ENCODE peak calls at places on chromosomes 5 and 9, in ten cellular contexts. J, Z, M, F, B, I, C, X, L and H are unnamed samples.

GRCh38 chr5:89338935-89339334 is 456.0 kb upstream of the MEF2C start:
- DNase-seq in F (no peak), I (no peak), M (peak), L (peak), B (no peak), Z (peak), X (no peak), J (no peak), C (no peak), H (no peak)

GRCh38 chr9:92147030-92147853 is 32.0 kb upstream of the SPTLC1 start:
- DNase-seq in J (no peak), F (no peak), L (peak), M (peak), Z (peak), X (no peak), I (no peak), C (peak), B (no peak), H (peak)

GRCh38 chr5:102581011-102581410 is 82.2 kb upstream of the SLCO6A1 start:
- DNase-seq in J (no peak), Z (no peak), C (no peak), L (no peak), B (no peak), X (no peak), M (no peak), F (no peak), I (no peak), H (no peak)

GRCh38 chr9:13967011-13967410 is 346.9 kb downstream of the NFIB start:
- DNase-seq in J (no peak), Z (no peak), F (no peak), L (peak), C (no peak), X (no peak), B (no peak), I (no peak), M (peak), H (no peak)

GRCh38 chr9:127970401-127971313 is 10.1 kb downstream of the EEIG1 start:
- DNase-seq in F (no peak), I (no peak), L (no peak), B (no peak), C (no peak), Z (peak), M (no peak), J (no peak), X (no peak), H (no peak)

GRCh38 chr5:35183243-35183955 is 46.9 kb downstream of the PRLR start:
- DNase-seq in I (peak), C (peak), F (no peak), J (peak), M (peak), B (no peak), X (no peak), L (peak), Z (peak), H (no peak)

GRCh38 chr5:74294231-74294705 is 346.3 kb downstream of the ENC1 start:
- DNase-seq in J (no peak), B (peak), X (no peak), M (peak), I (no peak), L (no peak), F (no peak), Z (no peak), C (no peak), H (no peak)

GRCh38 chr9:133714606-133715294 is 23.4 kb downstream of the SARDH start:
- DNase-seq in M (peak), I (no peak), C (no peak), L (no peak), F (peak), Z (peak), B (peak), J (peak), X (no peak), H (no peak)

GRCh38 chr5:56669534-56670483 is 145.5 kb upstream of the MAP3K1 start:
- DNase-seq in X (peak), J (peak), I (peak), B (no peak), M (peak), F (peak), Z (peak), L (no peak), C (peak), H (peak)

GRCh38 chr5:89253931-89254330 is 370.9 kb upstream of the MEF2C start:
- DNase-seq in L (peak), J (no peak), Z (no peak), F (no peak), B (no peak), M (no peak), I (no peak), C (no peak), X (no peak), H (no peak)

GRCh38 chr5:14440598-14441401 is 140.8 kb upstream of the OTULINL start:
- DNase-seq in B (no peak), X (peak), M (peak), F (no peak), J (peak), I (no peak), Z (no peak), C (no peak), L (peak), H (no peak)

GRCh38 chr5:45507174-45507573 is 189.0 kb downstream of the HCN1 start:
- DNase-seq in M (peak), F (no peak), L (no peak), X (peak), B (no peak), I (no peak), J (no peak), C (no peak), Z (no peak), H (no peak)

GRCh38 chr5:166073921-166074838 is 2217.3 kb upstream of the WWC1 start:
- DNase-seq in B (no peak), F (no peak), C (no peak), Z (no peak), J (no peak), L (no peak), X (no peak), M (no peak), I (no peak), H (no peak)

DNA sequence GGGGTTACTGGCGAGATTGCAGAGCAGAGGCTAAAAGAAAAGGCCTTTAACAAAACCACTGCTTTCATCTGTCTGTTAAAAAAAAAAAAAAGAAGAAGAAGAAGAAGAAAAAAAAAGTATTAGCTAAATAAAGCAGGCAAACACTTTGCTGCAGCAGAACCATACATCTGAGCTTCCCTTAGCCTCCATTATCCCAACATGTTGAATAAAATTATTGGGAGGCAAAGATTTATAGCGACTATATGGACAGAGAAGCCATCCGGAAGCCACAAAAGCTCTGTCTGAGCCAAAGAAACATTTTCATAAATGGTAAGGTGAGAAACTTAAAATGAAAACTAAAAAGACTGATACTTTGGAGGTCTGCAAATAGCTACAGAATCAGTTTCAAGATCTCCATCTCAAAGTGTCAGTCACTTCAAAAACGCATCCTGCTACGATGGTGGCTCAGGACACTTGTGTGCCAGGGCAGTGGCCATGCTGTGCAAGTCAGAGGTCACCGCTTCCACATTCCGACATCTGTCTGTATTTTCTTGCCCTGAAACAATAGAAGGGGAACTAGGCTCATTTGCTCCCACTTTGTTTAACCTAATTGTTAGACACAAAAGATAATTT is 9.6 kb downstream of the EFNA5 start:
- DNase-seq in X (no peak), L (no peak), B (no peak), M (no peak), I (no peak), Z (no peak), J (no peak), F (no peak), C (no peak), H (no peak)
- H3K4me3 ChIP-seq in X (no peak), L (no peak), B (no peak), M (no peak), I (no peak), Z (no peak), J (no peak), F (no peak), C (no peak), H (no peak)

GRCh38 chr5:167665841-167666375 is 625.5 kb upstream of the WWC1 start:
- DNase-seq in C (no peak), J (no peak), X (no peak), L (no peak), F (no peak), M (no peak), Z (no peak), B (no peak), I (no peak), H (no peak)

GRCh38 chr5:167658890-167659289 is 632.6 kb upstream of the WWC1 start:
- DNase-seq in M (no peak), B (no peak), Z (no peak), F (no peak), L (no peak), X (no peak), J (no peak), C (no peak), I (no peak), H (no peak)

GRCh38 chr5:167661605-167662004 is 629.8 kb upstream of the WWC1 start:
- DNase-seq in B (no peak), J (no peak), F (no peak), I (no peak), X (no peak), C (no peak), L (no peak), Z (no peak), M (no peak), H (no peak)

DNA sequence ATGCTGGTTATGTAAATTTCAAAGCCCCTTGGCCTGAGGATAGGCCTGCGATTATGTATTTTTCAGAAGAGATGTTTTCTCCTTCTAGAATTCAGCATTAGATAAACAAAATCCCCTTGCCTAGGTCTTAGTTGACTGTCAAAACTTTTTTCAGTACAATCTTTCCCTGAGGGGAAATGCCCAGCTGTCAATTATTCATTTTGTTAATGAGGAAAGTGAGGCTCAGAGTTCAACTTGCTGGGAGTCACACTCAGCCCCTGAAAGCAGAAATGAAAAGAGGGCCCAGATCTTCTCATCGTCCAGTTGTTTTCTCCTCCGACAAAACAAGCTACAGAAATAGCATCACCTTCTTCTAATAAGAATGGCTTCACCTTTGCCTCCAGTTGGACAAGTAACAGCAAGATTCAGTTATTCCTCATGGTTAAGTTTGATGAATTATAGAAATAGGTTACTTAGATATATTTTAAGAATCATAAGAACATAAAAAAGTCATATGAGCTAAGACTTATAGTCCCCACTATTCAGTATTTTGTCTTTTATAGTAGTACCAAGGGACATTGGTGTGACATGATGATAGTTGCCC is 627.1 kb upstream of the WWC1 start:
- DNase-seq in I (no peak), L (no peak), X (no peak), J (no peak), C (no peak), Z (no peak), B (no peak), F (no peak), M (no peak), H (no peak)
- TF ChIP-seq CTCF in I (no peak), L (no peak), X (no peak), J (no peak), C (no peak), Z (no peak), B (no peak), F (no peak), M (no peak), H (no peak)

GRCh38 chr5:1474875-1475543 is 29.8 kb upstream of the SLC6A3 start:
- DNase-seq in C (no peak), J (no peak), I (no peak), X (peak), Z (no peak), L (no peak), F (peak), M (no peak), B (peak), H (no peak)

GRCh38 chr5:1472964-1473628 is 27.9 kb upstream of the SLC6A3 start:
- DNase-seq in J (peak), Z (no peak), L (no peak), B (no peak), F (no peak), M (no peak), X (no peak), C (no peak), I (no peak), H (no peak)

GRCh38 chr5:1474183-1474839 is 29.1 kb upstream of the SLC6A3 start:
- DNase-seq in I (no peak), Z (no peak), M (no peak), B (peak), F (peak), L (no peak), C (no peak), X (no peak), J (no peak), H (no peak)

GRCh38 chr5:1471997-1472963 is 27.0 kb upstream of the SLC6A3 start:
- DNase-seq in C (no peak), Z (no peak), M (no peak), J (peak), B (peak), L (no peak), I (no peak), X (no peak), F (no peak), H (no peak)

GRCh38 chr5:1473746-1474145 is 28.5 kb upstream of the SLC6A3 start:
- DNase-seq in C (no peak), B (no peak), X (no peak), F (no peak), I (no peak), L (no peak), M (no peak), J (no peak), Z (no peak), H (no peak)
- H3K4me3 ChIP-seq in C (no peak), B (no peak), X (no peak), F (no peak), I (no peak), L (no peak), M (no peak), J (no peak), Z (no peak), H (no peak)

GRCh38 chr9:114083693-114084092 is 5.6 kb upstream of the AMBP start:
- DNase-seq in X (no peak), I (no peak), C (no peak), F (no peak), J (no peak), B (no peak), Z (no peak), L (no peak), M (no peak), H (no peak)

GRCh38 chr9:114080773-114081440 is 2.8 kb upstream of the AMBP start:
- DNase-seq in M (no peak), C (peak), J (no peak), L (no peak), F (no peak), I (peak), Z (peak), X (peak), B (no peak), H (peak)

GRCh38 chr9:114080195-114080772 is 2.2 kb upstream of the AMBP start:
- DNase-seq in Z (peak), M (no peak), J (no peak), F (no peak), X (no peak), L (no peak), I (no peak), B (no peak), C (no peak), H (no peak)

GRCh38 chr9:114081441-114082016 is 3.4 kb upstream of the AMBP start:
- DNase-seq in I (no peak), Z (no peak), M (no peak), F (no peak), J (no peak), B (no peak), L (no peak), X (no peak), C (no peak), H (no peak)

GRCh38 chr9:114082017-114082735 is 4.1 kb upstream of the AMBP start:
- DNase-seq in F (peak), L (peak), M (peak), Z (peak), I (peak), C (peak), X (peak), B (peak), J (peak), H (no peak)
- TF ChIP-seq CTCF in F (peak), L (peak), M (peak), Z (peak), I (peak), C (peak), X (peak), B (peak), J (peak), H (peak)

DNA sequence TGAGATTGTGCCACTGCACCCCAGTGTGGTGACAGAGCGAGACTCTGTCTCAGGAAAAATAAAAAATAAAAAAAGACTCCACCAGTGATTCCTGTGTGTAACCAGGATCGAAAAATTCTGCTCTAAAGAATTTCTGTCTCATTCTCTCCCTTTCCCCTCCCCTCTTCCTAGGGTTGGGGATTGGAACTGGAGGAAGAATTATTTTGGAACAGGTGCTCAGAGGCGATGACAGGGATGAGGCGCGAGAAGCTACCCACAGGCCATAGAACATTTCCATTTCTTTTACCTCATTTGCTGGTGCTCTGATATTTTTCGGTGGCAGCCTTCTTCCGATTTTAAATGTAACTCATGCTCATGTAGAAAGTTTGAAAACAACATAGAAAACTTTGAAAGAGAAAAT is 80.1 kb downstream of the DAPK1 start:
- DNase-seq in L (no peak), Z (no peak), C (no peak), I (no peak), X (no peak), F (no peak), J (no peak), M (no peak), B (no peak), H (no peak)
- H3K4me3 ChIP-seq in L (no peak), Z (no peak), C (no peak), I (no peak), X (no peak), F (no peak), J (no peak), M (no peak), B (no peak), H (no peak)

DNA sequence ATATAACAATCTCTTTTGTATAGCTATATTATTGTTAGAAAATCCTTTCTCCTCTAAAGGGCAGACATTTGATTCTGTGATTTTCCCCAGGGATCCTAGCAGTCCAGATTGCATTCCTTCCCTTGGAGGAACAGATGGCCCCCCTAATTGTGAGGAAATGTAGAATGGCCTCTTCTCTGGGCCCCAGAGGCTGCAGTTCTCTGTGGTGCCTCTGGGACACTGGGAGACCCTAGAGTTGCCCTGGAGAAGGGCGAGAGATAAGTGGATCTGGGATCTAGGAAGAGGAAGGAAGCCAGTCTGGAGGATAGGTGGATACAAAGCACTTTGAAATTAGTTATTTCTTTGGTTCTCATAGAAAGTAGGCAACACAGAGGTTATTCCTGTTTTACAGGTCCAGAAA is 1.9 kb upstream of the HINT2 start:
- DNase-seq in X (no peak), I (no peak), J (no peak), F (no peak), Z (peak), B (no peak), L (no peak), M (no peak), C (no peak), H (no peak)
- TF ChIP-seq CTCF in X (no peak), I (no peak), J (no peak), F (no peak), Z (no peak), B (no peak), L (no peak), M (no peak), C (no peak), H (peak)

DNA sequence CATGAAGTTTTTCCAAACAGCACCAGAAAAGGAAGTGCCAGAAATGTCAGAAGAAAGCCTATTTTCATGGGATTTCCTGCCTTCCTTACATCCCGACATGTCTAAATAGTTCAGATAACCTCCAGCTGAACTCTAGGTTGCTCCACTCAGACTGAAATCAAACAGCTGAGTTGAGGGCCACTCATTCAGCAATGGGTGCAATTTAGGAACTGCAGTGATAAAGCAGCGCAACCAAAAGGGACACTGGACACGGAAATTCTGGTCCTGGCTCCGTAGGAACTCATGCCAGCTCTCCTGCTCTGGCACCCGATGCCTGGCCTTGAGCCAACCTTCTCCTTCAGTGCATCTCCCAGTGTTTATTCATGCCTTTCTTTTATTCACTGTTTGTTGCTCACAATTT is 127.1 kb downstream of the PDE4D start:
- DNase-seq in F (no peak), J (peak), M (peak), B (no peak), Z (no peak), C (no peak), L (no peak), I (peak), X (peak), H (no peak)
- H3K4me3 ChIP-seq in F (peak), J (peak), M (peak), B (peak), Z (peak), C (no peak), L (no peak), I (peak), X (no peak), H (peak)

DNA sequence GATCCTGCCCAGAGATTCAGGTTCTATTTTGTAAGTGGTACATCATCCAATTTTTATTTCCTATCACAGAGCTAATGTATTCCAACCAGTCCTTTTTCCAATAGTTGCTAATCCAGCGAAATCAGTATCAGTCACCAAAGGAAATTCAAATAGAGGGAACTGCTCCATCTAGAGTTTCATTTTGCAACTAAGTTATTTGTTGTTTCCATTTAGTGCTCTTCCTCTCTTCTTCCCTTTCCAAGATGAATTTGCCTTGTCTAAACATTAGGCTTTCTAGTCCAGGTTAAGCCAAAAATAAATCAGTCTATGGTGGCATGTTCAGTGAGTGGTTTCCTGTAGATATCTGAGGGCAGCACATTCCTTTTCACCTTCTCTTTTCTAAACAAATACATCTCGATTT is 79.8 kb upstream of the SPATA31D4 start:
- DNase-seq in C (no peak), X (no peak), F (no peak), I (no peak), M (peak), Z (peak), J (no peak), B (no peak), L (peak), H (no peak)
- TF ChIP-seq CTCF in C (peak), X (peak), F (no peak), I (peak), M (peak), Z (peak), J (peak), B (peak), L (peak), H (peak)

DNA sequence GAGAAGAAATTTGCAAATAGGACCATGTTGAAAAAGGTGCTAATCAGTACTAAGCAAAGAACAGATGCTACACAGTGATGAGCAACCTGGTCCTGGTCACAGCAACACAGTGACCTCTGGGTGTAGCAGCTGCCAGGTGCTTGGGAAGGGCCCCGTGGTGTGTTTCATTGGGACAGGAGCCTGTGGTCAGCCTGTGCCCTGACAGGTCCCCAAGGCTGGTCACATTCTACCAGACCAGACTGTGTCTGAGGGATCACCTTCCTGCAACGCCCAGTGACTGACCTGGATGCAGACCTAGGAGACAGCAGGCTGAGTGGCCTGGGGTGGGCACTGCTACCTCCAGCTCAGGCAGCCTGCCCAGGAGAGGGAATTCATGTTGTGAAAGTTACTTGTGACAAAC is 54.8 kb upstream of the FAM120AOS start:
- DNase-seq in F (no peak), Z (no peak), J (no peak), I (no peak), B (no peak), L (no peak), C (no peak), M (no peak), X (no peak), H (no peak)
- H3K4me3 ChIP-seq in F (no peak), Z (no peak), J (no peak), I (no peak), B (no peak), L (no peak), C (no peak), M (no peak), X (no peak), H (no peak)